ENCODE peak calls at places on chromosome 15, in seven cellular contexts. One of them, this sample, is unnamed.

GRCh38 chr15:51203797-51204196 is 109.1 kb upstream of the TNFAIP8L3 start:
- DNase-seq in PC-3: peak; percentile 53
- DNase-seq in OCI-LY7: no peak
- DNase-seq in PC-9: no peak
- DNase-seq in hepatocyte: no peak
- DNase-seq in HCT116: no peak
- DNase-seq in GM23248: peak; percentile 96
- DNase-seq in this sample: no peak

GRCh38 chr15:68582864-68583263 is 4.1 kb downstream of the CORO2B start:
- DNase-seq in PC-3: no peak
- DNase-seq in OCI-LY7: no peak
- DNase-seq in PC-9: no peak
- DNase-seq in hepatocyte: no peak
- DNase-seq in HCT116: no peak
- DNase-seq in GM23248: no peak
- DNase-seq in this sample: no peak

GRCh38 chr15:98718426-98719168 is 70.3 kb downstream of the IGF1R start:
- DNase-seq in PC-3: no peak
- DNase-seq in OCI-LY7: no peak
- DNase-seq in PC-9: no peak
- DNase-seq in hepatocyte: no peak
- DNase-seq in HCT116: no peak
- DNase-seq in GM23248: no peak
- DNase-seq in this sample: no peak

GRCh38 chr15:91228391-91228790 is 128.3 kb downstream of the SV2B start:
- DNase-seq in PC-3: no peak
- DNase-seq in OCI-LY7: no peak
- DNase-seq in PC-9: no peak
- DNase-seq in hepatocyte: no peak
- DNase-seq in HCT116: no peak
- DNase-seq in GM23248: no peak
- DNase-seq in this sample: no peak

GRCh38 chr15:68371851-68372250 is 60.1 kb downstream of the ITGA11 start:
- DNase-seq in PC-3: no peak
- DNase-seq in OCI-LY7: no peak
- DNase-seq in PC-9: no peak
- DNase-seq in hepatocyte: no peak
- DNase-seq in HCT116: no peak
- DNase-seq in GM23248: no peak
- DNase-seq in this sample: no peak

GRCh38 chr15:44215594-44215993 is 20.5 kb upstream of the FRMD5 start:
- DNase-seq in PC-3: peak; percentile 97
- DNase-seq in OCI-LY7: no peak
- DNase-seq in PC-9: peak; percentile 71
- DNase-seq in hepatocyte: no peak
- DNase-seq in HCT116: peak; percentile 85
- DNase-seq in GM23248: peak; percentile 96
- DNase-seq in this sample: no peak

GRCh38 chr15:45802140-45802539 is 167.3 kb downstream of the SQOR start:
- DNase-seq in PC-3: peak; percentile 56
- DNase-seq in OCI-LY7: no peak
- DNase-seq in PC-9: no peak
- DNase-seq in hepatocyte: no peak
- DNase-seq in HCT116: no peak
- DNase-seq in GM23248: no peak
- DNase-seq in this sample: no peak

GRCh38 chr15:62026707-62027565 is 33.3 kb downstream of the VPS13C start:
- DNase-seq in PC-3: no peak
- DNase-seq in OCI-LY7: peak; percentile 14
- DNase-seq in PC-9: no peak
- DNase-seq in hepatocyte: no peak
- DNase-seq in HCT116: no peak
- DNase-seq in GM23248: no peak
- DNase-seq in this sample: no peak

GRCh38 chr15:25969886-25970285 is 106.8 kb upstream of the ATP10A start:
- DNase-seq in PC-3: no peak
- DNase-seq in OCI-LY7: no peak
- DNase-seq in PC-9: no peak
- DNase-seq in hepatocyte: no peak
- DNase-seq in HCT116: no peak
- DNase-seq in GM23248: no peak
- DNase-seq in this sample: no peak
- H3K27ac ChIP-seq in PC-3: no peak overlapping the region
- H3K27ac ChIP-seq in OCI-LY7: no peak overlapping the region
- H3K27ac ChIP-seq in PC-9: no peak overlapping the region
- H3K27ac ChIP-seq in hepatocyte: no peak overlapping the region
- H3K27ac ChIP-seq in HCT116: no peak overlapping the region
- H3K27ac ChIP-seq in GM23248: no peak overlapping the region
- H3K27ac ChIP-seq in this sample: no peak overlapping the region

DNA sequence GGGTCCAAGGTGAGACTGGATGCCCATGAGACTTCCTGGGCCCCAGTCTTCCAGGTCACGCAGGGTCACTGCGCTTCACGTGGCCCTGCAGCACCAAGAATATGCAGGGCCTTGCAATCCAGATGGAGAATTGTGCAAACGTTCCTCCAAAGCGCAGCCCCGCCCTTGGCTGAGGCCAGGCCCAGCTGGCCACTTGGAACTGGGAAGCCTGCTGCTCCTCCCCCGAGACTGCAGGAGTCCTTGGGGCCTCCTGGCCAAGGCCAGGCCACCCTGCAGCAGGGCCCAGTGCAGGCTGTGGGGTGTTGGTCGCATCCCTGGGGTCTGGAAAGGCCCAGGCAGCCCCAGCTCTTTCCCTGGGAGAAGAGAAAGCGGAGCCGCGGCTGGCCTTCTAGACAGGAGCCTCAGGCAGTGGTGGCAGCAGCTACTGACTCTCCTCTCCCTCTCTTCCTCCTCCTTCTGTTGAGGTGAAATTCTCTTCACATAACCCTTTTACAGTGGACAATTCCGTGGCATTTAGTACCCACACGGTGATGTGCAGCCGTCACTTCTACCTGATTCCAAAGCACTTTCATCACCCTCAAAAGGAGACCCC is 103.7 kb downstream of the TMEM266 start:
- DNase-seq in PC-3: no peak
- DNase-seq in OCI-LY7: no peak
- DNase-seq in PC-9: no peak
- DNase-seq in hepatocyte: peak; percentile 71
- DNase-seq in HCT116: no peak
- DNase-seq in GM23248: peak; percentile 92
- DNase-seq in this sample: no peak
- H3K9me2 ChIP-seq in PC-3: no peaks in the 10 kb centered on the region
- H3K9me2 ChIP-seq in OCI-LY7: no peaks in the 10 kb centered on the region
- H3K9me2 ChIP-seq in PC-9: no peaks in the 10 kb centered on the region
- H3K9me2 ChIP-seq in hepatocyte: no peaks in the 10 kb centered on the region
- H3K9me2 ChIP-seq in HCT116: no peaks in the 10 kb centered on the region
- H3K9me2 ChIP-seq in GM23248: no peaks in the 10 kb centered on the region
- H3K9me2 ChIP-seq in this sample: no peaks in the 10 kb centered on the region

DNA sequence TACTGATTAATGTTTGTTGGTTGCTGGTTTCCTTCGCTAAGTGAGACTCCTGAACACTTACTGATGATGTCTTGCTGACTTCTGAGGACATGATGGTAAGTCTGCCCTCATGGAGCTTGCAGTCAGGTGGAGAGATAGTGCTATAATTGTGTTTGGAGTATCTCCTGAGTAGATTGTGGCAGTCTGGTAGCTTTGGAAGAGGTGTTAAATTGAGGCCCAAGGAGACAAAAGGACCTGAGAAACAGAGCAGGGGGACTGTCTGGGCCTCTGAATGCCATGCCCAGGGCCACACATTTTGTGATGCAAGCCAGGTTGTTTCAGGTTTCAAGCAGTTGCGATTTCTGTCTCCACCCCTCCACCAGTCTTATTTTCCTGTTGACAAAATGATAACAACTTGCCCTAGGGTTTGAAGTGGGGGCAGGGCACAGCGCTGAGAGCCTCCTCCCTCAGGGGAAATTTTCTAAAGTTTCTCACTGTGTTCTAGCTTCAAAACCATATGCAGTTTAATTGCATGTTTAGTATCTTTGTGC is 16.7 kb downstream of the SMAD3 start:
- DNase-seq in PC-3: peak; percentile 48
- DNase-seq in OCI-LY7: peak; percentile 77
- DNase-seq in PC-9: peak; percentile 70
- DNase-seq in hepatocyte: no peak
- DNase-seq in HCT116: no peak
- DNase-seq in GM23248: no peak
- DNase-seq in this sample: no peak
- H3K27ac ChIP-seq in PC-3: peak overlapping the region; percentile 49
- H3K27ac ChIP-seq in OCI-LY7: peak overlapping the region; percentile 99
- H3K27ac ChIP-seq in PC-9: peak overlapping the region; percentile 67
- H3K27ac ChIP-seq in hepatocyte: peak overlapping the region; percentile 72
- H3K27ac ChIP-seq in HCT116: no peak overlapping the region
- H3K27ac ChIP-seq in GM23248: peak overlapping the region; percentile 98
- H3K27ac ChIP-seq in this sample: no peak overlapping the region

GRCh38 chr15:64981812-64982431 is 7.8 kb downstream of the SPG21 start:
- DNase-seq in PC-3: no peak
- DNase-seq in OCI-LY7: no peak
- DNase-seq in PC-9: no peak
- DNase-seq in hepatocyte: peak; percentile 40
- DNase-seq in HCT116: no peak
- DNase-seq in GM23248: no peak
- DNase-seq in this sample: no peak

GRCh38 chr15:64979252-64979710 is 10.4 kb downstream of the SPG21 start:
- DNase-seq in PC-3: no peak
- DNase-seq in OCI-LY7: no peak
- DNase-seq in PC-9: no peak
- DNase-seq in hepatocyte: no peak
- DNase-seq in HCT116: no peak
- DNase-seq in GM23248: no peak
- DNase-seq in this sample: no peak

GRCh38 chr15:64985382-64986033 is 4.2 kb downstream of the SPG21 start:
- DNase-seq in PC-3: peak; percentile 64
- DNase-seq in OCI-LY7: no peak
- DNase-seq in PC-9: peak; percentile 45
- DNase-seq in hepatocyte: no peak
- DNase-seq in HCT116: no peak
- DNase-seq in GM23248: no peak
- DNase-seq in this sample: no peak

GRCh38 chr15:64987136-64987535 is 2.6 kb downstream of the SPG21 start:
- DNase-seq in PC-3: no peak
- DNase-seq in OCI-LY7: no peak
- DNase-seq in PC-9: no peak
- DNase-seq in hepatocyte: no peak
- DNase-seq in HCT116: no peak
- DNase-seq in GM23248: peak; percentile 31
- DNase-seq in this sample: no peak

GRCh38 chr15:64982472-64982871 is 7.2 kb downstream of the SPG21 start:
- DNase-seq in PC-3: no peak
- DNase-seq in OCI-LY7: no peak
- DNase-seq in PC-9: no peak
- DNase-seq in hepatocyte: no peak
- DNase-seq in HCT116: no peak
- DNase-seq in GM23248: peak; percentile 48
- DNase-seq in this sample: no peak
- H3K9me2 ChIP-seq in PC-3: no peaks in the 10 kb centered on the region
- H3K9me2 ChIP-seq in OCI-LY7: no peaks in the 10 kb centered on the region
- H3K9me2 ChIP-seq in PC-9: no peaks in the 10 kb centered on the region
- H3K9me2 ChIP-seq in hepatocyte: no peaks in the 10 kb centered on the region
- H3K9me2 ChIP-seq in HCT116: no peaks in the 10 kb centered on the region
- H3K9me2 ChIP-seq in GM23248: no peaks in the 10 kb centered on the region
- H3K9me2 ChIP-seq in this sample: no peaks in the 10 kb centered on the region

DNA sequence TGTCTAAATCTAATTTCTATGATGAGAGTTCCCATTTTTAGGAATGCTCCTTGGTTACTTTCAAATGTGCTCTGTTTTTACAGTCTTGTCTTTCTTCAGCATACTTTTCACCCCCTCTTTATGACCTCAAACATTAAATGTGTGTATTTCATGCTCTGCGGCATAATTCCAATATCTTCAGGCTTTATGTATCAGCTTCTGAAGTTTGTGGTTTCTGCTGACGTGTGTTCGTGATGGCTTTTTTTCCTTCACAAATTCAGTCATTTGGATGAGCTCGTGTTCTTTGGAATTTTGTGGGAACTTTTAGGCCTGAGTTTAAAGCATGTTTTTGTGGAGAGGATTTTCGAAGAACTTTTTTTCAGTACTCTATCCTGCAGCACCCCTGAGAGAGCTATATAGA is 97.7 kb upstream of the CHRNA7 start:
- DNase-seq in PC-3: no peak
- DNase-seq in OCI-LY7: no peak
- DNase-seq in PC-9: no peak
- DNase-seq in hepatocyte: no peak
- DNase-seq in HCT116: no peak
- DNase-seq in GM23248: peak; percentile 4
- DNase-seq in this sample: no peak
- H3K27ac ChIP-seq in PC-3: no peak overlapping the region
- H3K27ac ChIP-seq in OCI-LY7: no peak overlapping the region
- H3K27ac ChIP-seq in PC-9: no peak overlapping the region
- H3K27ac ChIP-seq in hepatocyte: no peak overlapping the region
- H3K27ac ChIP-seq in HCT116: no peak overlapping the region
- H3K27ac ChIP-seq in GM23248: no peak overlapping the region
- H3K27ac ChIP-seq in this sample: no peak overlapping the region

DNA sequence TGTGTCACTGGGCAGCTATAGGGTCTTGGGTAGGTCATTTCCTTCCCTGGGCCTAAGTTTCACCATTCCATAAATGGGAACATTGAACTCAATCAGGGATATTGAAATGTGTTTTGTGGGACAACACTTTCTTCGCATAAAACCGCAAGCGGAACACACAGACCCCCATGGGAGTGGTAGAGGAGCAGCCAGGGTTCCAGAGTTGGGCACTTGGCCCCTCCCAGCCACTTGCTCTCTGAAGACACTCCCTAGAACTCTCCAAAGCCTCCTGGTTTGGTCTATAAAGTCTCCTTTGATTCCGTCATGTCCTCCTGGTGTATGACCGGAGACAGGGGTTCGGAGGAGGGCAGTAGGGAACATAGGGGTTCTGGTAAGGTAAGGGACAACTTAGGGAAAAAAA is 271.7 kb downstream of the UACA start:
- DNase-seq in PC-3: no peak
- DNase-seq in OCI-LY7: no peak
- DNase-seq in PC-9: no peak
- DNase-seq in hepatocyte: no peak
- DNase-seq in HCT116: no peak
- DNase-seq in GM23248: no peak
- DNase-seq in this sample: no peak
- H3K9me2 ChIP-seq in PC-3: no peaks in the 10 kb centered on the region
- H3K9me2 ChIP-seq in OCI-LY7: no peaks in the 10 kb centered on the region
- H3K9me2 ChIP-seq in PC-9: no peaks in the 10 kb centered on the region
- H3K9me2 ChIP-seq in hepatocyte: no peaks in the 10 kb centered on the region
- H3K9me2 ChIP-seq in HCT116: no peaks in the 10 kb centered on the region
- H3K9me2 ChIP-seq in GM23248: no peaks in the 10 kb centered on the region
- H3K9me2 ChIP-seq in this sample: no peaks in the 10 kb centered on the region